ENCODE peak calls at places on chromosomes 1 and 21, in six cellular contexts. K, L, Z, B, Y and M are unnamed samples.

GRCh38 chr1:149962039-149962647 is 25.5 kb upstream of the MTMR11 start:
- DNase-seq in L (peak; percentile 80), Y (no peak), K (peak; percentile 47), B (peak; percentile 61), Z (peak; percentile 82), M (peak; percentile 61)

GRCh38 chr1:246631426-246631825 is 65.2 kb downstream of the CNST start:
- DNase-seq in Z (peak; percentile 82), B (no peak), Y (no peak), K (no peak), L (no peak), M (no peak)

GRCh38 chr1:178019622-178020021 is 49.8 kb upstream of the SEC16B start:
- DNase-seq in B (no peak), L (no peak), K (no peak), Z (no peak), Y (no peak), M (no peak)

GRCh38 chr21:44549525-44550211 is 1.6 kb downstream of the KRTAP10-2 start:
- DNase-seq in K (no peak), Z (no peak), Y (no peak), L (no peak), B (no peak), M (no peak)

GRCh38 chr1:58063095-58063494 is 483.4 kb downstream of the OMA1 start:
- DNase-seq in K (no peak), Y (no peak), B (no peak), Z (no peak), L (no peak), M (no peak)

GRCh38 chr1:234978397-234979291 is 150.0 kb downstream of the TOMM20 start:
- DNase-seq in L (no peak), B (no peak), Z (peak; percentile 93), Y (no peak), K (no peak), M (peak; percentile 64)

GRCh38 chr1:33649759-33650158 is 177.3 kb downstream of the ZSCAN20 start:
- DNase-seq in K (no peak), Z (no peak), L (no peak), B (no peak), Y (no peak), M (no peak)

GRCh38 chr1:16088996-16089395 is 15.5 kb upstream of the FAM131C start:
- DNase-seq in Z (peak; percentile 86), Y (no peak), K (peak; percentile 69), L (peak; percentile 90), B (no peak), M (no peak)